ENCODE peak calls at places on chromosome 6, in seven cellular contexts. E is KG1; U is AG08395; W is MV-4-11; J is effector memory CD4-positive, alpha-beta T cell; Z is iris pigment epithelial cell; T is stimulated activated CD4-positive, alpha-beta T cell treated with anti-CD3 and anti-CD28 coated beads, Interleukin-2, amount 100 ng/mL, for 48 hours. K is an unnamed sample.

GRCh38 chr6:30670760-30671527 is 1.9 kb downstream of the DHX16 start:
- DNase-seq in E (no peak), U (no peak), W (no peak), J (no peak), Z (no peak), T (no peak), K (no peak)

GRCh38 chr6:20877008-20877937 is 343.0 kb downstream of the CDKAL1 start:
- DNase-seq in E (no peak), U (peak), W (peak), J (no peak), Z (peak), T (no peak), K (no peak)

GRCh38 chr6:96939019-96939805 is 14.7 kb downstream of the KLHL32 start:
- DNase-seq in E (no peak), U (peak), W (no peak), J (no peak), Z (peak), T (no peak), K (no peak)

GRCh38 chr6:159806021-159806458 is 6.0 kb downstream of the PNLDC1 start:
- DNase-seq in E (no peak), U (no peak), W (peak), J (no peak), Z (peak), T (no peak), K (no peak)

GRCh38 chr6:122393339-122393896 is 6.0 kb upstream of the HSF2 start:
- DNase-seq in E (no peak), U (no peak), W (no peak), J (no peak), Z (no peak), T (no peak), K (no peak)

GRCh38 chr6:152552616-152553209 is 84.4 kb downstream of the SYNE1 start:
- DNase-seq in E (peak), U (peak), W (peak), J (no peak), Z (peak), T (peak), K (peak)

GRCh38 chr6:138527376-138528092 is 28.2 kb upstream of the NHSL1 start:
- DNase-seq in E (no peak), U (no peak), W (no peak), J (no peak), Z (no peak), T (no peak), K (no peak)

GRCh38 chr6:135830452-135830851 is 21.0 kb upstream of the PDE7B start:
- DNase-seq in E (no peak), U (no peak), W (no peak), J (no peak), Z (peak), T (no peak), K (no peak)

GRCh38 chr6:158907931-158908330 is 88.8 kb upstream of the EZR start:
- DNase-seq in E (no peak), U (no peak), W (no peak), J (no peak), Z (no peak), T (no peak), K (no peak)

GRCh38 chr6:147615659-147616456 is 107.4 kb downstream of the SAMD5 start:
- DNase-seq in E (no peak), U (no peak), W (no peak), J (no peak), Z (peak), T (no peak), K (no peak)

GRCh38 chr6:149190228-149190831 is 127.2 kb upstream of the TAB2 start:
- DNase-seq in E (no peak), U (no peak), W (peak), J (peak), Z (peak), T (peak), K (peak)